ENCODE peak calls at places on chromosome 14, in five cellular contexts. G is HCT116, U is A549, Q is H1, W is HepG2. M is an unnamed sample.

GRCh38 chr14:52949711-52950409 is 990 bp downstream of the FERMT2 start:
- DNase-seq in G (no peak), U (peak; percentile 48), Q (no peak), W (peak; percentile 44), M (no peak)

GRCh38 chr14:56172571-56172971 is 54.4 kb downstream of the PELI2 start:
- DNase-seq in G (no peak), U (peak; percentile 39), Q (no peak), W (no peak), M (peak; percentile 2)

GRCh38 chr14:95463173-95463901 is 53.1 kb downstream of the SYNE3 start:
- DNase-seq in G (no peak), U (no peak), Q (no peak), W (no peak), M (no peak)

GRCh38 chr14:92348154-92348553 is 25.2 kb downstream of the SLC24A4 start:
- DNase-seq in G (no peak), U (peak; percentile 89), Q (no peak), W (peak; percentile 84), M (no peak)

GRCh38 chr14:51873221-51873893 is 12.9 kb downstream of the GNG2 start:
- DNase-seq in G (peak; percentile 24), U (peak; percentile 86), Q (no peak), W (no peak), M (peak; percentile 67)

GRCh38 chr14:64708148-64709004 is 4.2 kb downstream of the PLEKHG3 start:
- DNase-seq in G (no peak), U (peak; percentile 50), Q (no peak), W (no peak), M (peak; percentile 97)

GRCh38 chr14:64293976-64294671 is at the start of gene ESR2:
- DNase-seq in G (no peak), U (peak; percentile 13), Q (peak; percentile 3), W (no peak), M (no peak)

GRCh38 chr14:24398943-24399801 is at the start of gene NYNRIN:
- DNase-seq in G (no peak), U (no peak), Q (no peak), W (no peak), M (peak; percentile 52)

GRCh38 chr14:37595809-37596595 is 573 bp downstream of the TTC6 start:
- DNase-seq in G (peak; percentile 28), U (peak; percentile 89), Q (no peak), W (peak; percentile 99), M (peak; percentile 73)

GRCh38 chr14:55328317-55328716 is 57.1 kb downstream of the FBXO34 start:
- DNase-seq in G (no peak), U (no peak), Q (no peak), W (peak; percentile 12), M (no peak)

GRCh38 chr14:101889898-101890297 is 74.5 kb upstream of the DYNC1H1 start:
- DNase-seq in G (no peak), U (peak; percentile 27), Q (no peak), W (no peak), M (peak; percentile 32)

GRCh38 chr14:101887219-101887618 is 77.2 kb upstream of the DYNC1H1 start:
- DNase-seq in G (no peak), U (no peak), Q (no peak), W (no peak), M (no peak)

GRCh38 chr14:101891471-101891870 is 72.9 kb upstream of the DYNC1H1 start:
- DNase-seq in G (no peak), U (no peak), Q (no peak), W (no peak), M (no peak)

GRCh38 chr14:101888182-101888581 is 76.2 kb upstream of the DYNC1H1 start:
- DNase-seq in G (no peak), U (no peak), Q (no peak), W (no peak), M (no peak)

DNA sequence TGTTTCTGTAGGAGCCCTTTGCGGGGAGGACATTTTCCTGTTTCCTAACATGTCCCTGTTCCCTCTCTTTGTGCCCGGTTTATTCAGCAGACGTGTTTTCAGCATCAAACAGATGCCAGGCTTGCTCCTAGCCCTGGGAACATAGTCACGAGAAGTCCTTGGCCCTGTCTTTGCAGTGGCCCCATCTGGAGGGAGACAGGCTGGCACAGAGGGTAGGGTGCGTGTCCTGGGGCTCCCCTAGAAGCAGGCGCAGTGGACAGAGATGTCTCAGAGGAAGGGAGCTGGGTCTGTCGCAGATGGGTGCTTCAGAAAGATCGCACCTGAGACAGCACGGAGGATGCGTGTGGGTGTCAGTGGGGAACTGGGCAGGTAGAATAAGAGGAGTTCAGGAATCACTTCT is 75.0 kb upstream of the DYNC1H1 start:
- DNase-seq in G (no peak), U (no peak), Q (no peak), W (no peak), M (no peak)
- TF ChIP-seq MAX in G (no peak), U (no peak), Q (no peak), W (no peak), M (no peak)

GRCh38 chr14:69484444-69485113 is at the start of gene PLEKHD1:
- DNase-seq in G (peak; percentile 18), U (no peak), Q (peak; percentile 41), W (no peak), M (no peak)
- H3K4me3 ChIP-seq in G (peak within 1 kb of the TSS; percentile 36), U (peak within 1 kb of the TSS; percentile 55), Q (peak within 1 kb of the TSS; percentile 65), W (peak within 1 kb of the TSS; percentile 43), M (no peak within 1 kb of the TSS)

DNA sequence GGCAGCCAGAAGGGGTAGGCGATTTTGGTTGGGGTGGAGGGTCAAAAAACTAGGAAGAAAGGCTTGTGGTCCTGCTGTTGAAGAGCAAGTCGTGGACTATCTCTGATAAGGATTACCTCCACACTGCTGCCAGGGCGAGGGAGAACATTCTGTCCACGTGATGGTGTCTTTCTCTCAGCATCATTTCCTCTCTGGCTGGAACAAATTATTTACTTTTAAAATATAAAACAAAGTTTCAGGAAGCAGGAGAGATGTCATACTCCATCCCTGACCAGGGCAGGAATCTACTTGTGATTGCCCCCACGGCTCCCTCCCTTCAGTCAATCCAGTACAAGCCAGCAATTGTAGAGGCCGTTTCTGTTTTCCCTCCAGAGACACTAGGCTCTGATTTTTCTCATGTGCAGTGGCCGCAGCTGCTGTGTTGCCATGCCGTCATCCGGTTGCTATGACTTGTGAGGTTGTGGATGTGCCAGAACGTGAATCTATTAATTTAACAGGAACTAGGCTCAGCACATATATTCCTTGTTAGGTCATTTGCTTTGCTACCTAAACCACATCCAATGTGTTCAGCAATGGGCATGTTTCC is 61.5 kb upstream of the PTGR2 start:
- DNase-seq in G (no peak), U (no peak), Q (no peak), W (no peak), M (no peak)
- TF ChIP-seq POLR2A in G (no peak), U (no peak), Q (no peak), W (no peak), M (no peak)

GRCh38 chr14:42804146-42804545 is 1197.5 kb downstream of the LRFN5 start:
- DNase-seq in G (no peak), U (no peak), Q (no peak), W (no peak), M (no peak)

DNA sequence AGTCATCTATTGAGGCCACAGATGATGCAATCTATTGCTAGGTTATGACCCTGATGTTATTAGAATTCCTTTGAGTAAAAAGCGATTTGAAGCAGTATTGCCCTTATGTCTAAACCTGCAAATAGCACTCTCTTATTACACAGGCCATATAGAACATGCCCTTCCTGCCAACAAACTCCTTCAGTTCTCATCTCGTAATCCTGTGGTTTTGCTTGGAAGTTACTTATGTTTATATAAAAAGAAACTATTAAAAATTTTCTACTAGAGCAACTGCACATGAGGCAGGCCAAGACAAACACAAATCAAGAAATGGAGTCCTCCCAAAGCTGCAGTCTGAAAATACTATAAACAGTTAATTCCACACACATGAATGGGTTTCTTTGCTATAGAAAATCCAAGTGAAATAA is 1200.2 kb downstream of the LRFN5 start:
- DNase-seq in G (no peak), U (no peak), Q (no peak), W (no peak), M (no peak)
- TF ChIP-seq MAX in G (no peak), U (no peak), Q (no peak), W (no peak), M (no peak)

GRCh38 chr14:20456971-20457370 is 1.9 kb downstream of the APEX1 start:
- DNase-seq in G (no peak), U (no peak), Q (no peak), W (no peak), M (peak; percentile 83)
- H3K4me3 ChIP-seq in G (no peak overlapping the region), U (no peak overlapping the region), Q (no peak overlapping the region), W (peak overlapping the region; percentile 11), M (peak overlapping the region; percentile 87)

DNA sequence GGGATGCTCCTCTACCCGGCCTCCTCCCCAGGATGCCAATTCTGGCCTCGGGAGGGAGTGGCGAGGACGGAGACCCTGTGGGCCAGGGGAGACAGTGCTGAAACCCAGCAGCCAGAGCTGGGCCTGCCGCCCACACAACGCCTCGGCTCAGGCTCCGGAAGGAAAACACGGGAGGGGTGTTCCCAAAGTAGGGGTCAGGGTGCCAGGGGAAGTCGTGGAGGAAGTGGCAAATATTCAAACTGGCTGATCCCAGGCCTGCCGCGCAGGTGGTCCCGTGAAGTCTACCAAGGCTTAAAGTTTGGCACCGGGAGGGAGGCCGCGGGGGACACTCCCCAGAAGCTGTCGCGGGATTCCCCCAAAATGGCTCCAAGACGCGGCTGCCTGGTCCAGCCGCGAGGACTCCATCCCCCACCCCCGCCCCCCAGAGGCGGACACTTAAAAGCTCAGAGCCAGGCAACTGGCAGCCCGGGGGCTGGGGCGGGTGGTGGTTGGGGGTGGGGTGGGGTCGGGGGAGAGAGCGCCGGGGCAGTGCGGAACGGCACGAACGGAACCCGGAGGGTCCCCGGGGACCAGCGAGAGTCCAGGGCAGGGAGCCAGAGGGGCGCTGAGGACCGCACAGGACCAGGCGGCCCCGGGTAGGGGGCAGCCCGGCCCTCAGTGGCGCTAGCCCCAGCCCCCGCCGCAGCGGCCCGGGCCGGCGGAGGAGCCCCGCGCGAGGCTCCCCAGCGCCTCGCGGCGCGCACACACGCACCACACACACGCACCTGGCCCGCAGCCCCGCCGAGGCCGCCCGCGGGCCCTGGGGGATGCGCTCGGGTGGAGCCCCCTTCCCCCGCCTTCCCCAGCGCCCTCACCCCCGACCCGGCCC is 20.0 kb downstream of the BEGAIN start:
- DNase-seq in G (no peak), U (no peak), Q (no peak), W (no peak), M (no peak)
- TF ChIP-seq POLR2A in G (no peak), U (no peak), Q (no peak), W (no peak), M (no peak)

GRCh38 chr14:76101980-76102379 is 49.7 kb upstream of the GPATCH2L start:
- DNase-seq in G (no peak), U (no peak), Q (no peak), W (peak; percentile 8), M (no peak)
- TF ChIP-seq MAX in G (no peak), U (no peak), Q (no peak), W (no peak), M (no peak)

DNA sequence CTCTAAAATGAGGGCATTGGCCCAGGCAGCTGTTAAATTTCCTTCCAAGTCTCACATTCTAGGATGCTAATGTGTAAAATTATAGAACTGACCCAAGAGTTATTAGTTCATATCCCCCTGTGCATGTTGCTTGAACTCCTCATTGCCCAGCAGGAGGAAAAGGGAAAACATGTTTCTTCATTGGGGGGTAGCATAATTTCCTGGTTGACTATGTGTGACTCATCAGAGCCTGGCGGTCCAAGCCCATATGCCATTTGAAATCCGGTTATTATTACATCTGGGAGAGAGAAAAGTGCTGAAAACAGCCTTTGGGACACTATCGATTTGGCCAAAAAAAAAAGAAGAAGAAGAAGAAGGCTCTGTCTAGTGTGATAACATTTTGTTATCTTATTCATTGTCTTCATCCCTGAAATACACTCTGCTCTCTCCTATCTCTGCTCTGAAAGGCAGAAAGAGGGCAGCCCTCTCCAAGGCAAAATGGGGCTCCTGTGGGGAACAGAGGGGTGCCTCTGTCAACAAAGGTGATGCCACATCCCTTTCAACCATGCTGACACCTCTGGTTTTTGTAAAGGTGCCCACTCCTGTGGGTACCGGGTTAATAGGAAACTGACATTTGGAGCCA is 114.2 kb downstream of the DAD1 start:
- DNase-seq in G (no peak), U (no peak), Q (no peak), W (no peak), M (peak; percentile 66)
- H3K4me3 ChIP-seq in G (no peak overlapping the region), U (no peak overlapping the region), Q (no peak overlapping the region), W (no peak overlapping the region), M (peak overlapping the region; percentile 37)

GRCh38 chr14:71321556-71322315 is 414.5 kb downstream of the PCNX1 start:
- DNase-seq in G (peak; percentile 65), U (peak; percentile 12), Q (no peak), W (peak; percentile 72), M (peak; percentile 21)
- TF ChIP-seq POLR2A in G (no peak), U (no peak), Q (peak; percentile 5), W (peak; percentile 27), M (no peak)